ENCODE peak calls at places on chromosomes 7 and 10, in ten cellular contexts. V, W, D, P, U, M, C, B, Z and Q are unnamed samples.

GRCh38 chr7:105910172-105910571 is 33.8 kb upstream of the ATXN7L1 start:
- DNase-seq in V (no peak), W (no peak), D (no peak), P (no peak), U (no peak), M (no peak), C (no peak), B (no peak), Z (no peak), Q (no peak)

GRCh38 chr10:108365541-108365940 is 1201.0 kb upstream of the SORCS1 start:
- DNase-seq in V (no peak), W (no peak), D (no peak), P (no peak), U (no peak), M (no peak), C (no peak), B (no peak), Z (no peak), Q (no peak)

GRCh38 chr7:99374121-99375064 is at the start of gene ARPC1B:
- DNase-seq in V (peak), W (peak), D (peak), P (peak), U (peak), M (peak), C (peak), B (peak), Z (peak), Q (peak)

GRCh38 chr10:16884485-16884884 is 67.3 kb upstream of the RSU1 start:
- DNase-seq in V (no peak), W (no peak), D (no peak), P (no peak), U (no peak), M (no peak), C (no peak), B (no peak), Z (no peak), Q (no peak)

GRCh38 chr10:74982634-74982982 is 128.8 kb upstream of the SAMD8 start:
- DNase-seq in V (no peak), W (no peak), D (no peak), P (no peak), U (no peak), M (no peak), C (no peak), B (no peak), Z (no peak), Q (no peak)

GRCh38 chr7:157484411-157485081 is 147.7 kb downstream of the DNAJB6 start:
- DNase-seq in V (no peak), W (no peak), D (no peak), P (no peak), U (no peak), M (no peak), C (no peak), B (no peak), Z (no peak), Q (no peak)

GRCh38 chr10:128047991-128048826 is 78.0 kb downstream of the MKI67 start:
- DNase-seq in V (no peak), W (no peak), D (peak), P (no peak), U (no peak), M (no peak), C (no peak), B (no peak), Z (no peak), Q (no peak)

GRCh38 chr10:126902157-126902556 is 3.1 kb upstream of the DOCK1 start:
- DNase-seq in V (no peak), W (no peak), D (peak), P (peak), U (no peak), M (no peak), C (no peak), B (no peak), Z (no peak), Q (no peak)

GRCh38 chr10:7085147-7085912 is 325.5 kb downstream of the SFMBT2 start:
- DNase-seq in V (no peak), W (no peak), D (no peak), P (no peak), U (no peak), M (no peak), C (no peak), B (no peak), Z (no peak), Q (no peak)

GRCh38 chr7:1302936-1303335 is 70.3 kb downstream of the UNCX start:
- DNase-seq in V (no peak), W (no peak), D (no peak), P (no peak), U (no peak), M (no peak), C (no peak), B (no peak), Z (no peak), Q (peak)

GRCh38 chr10:47178537-47179290 is 121.3 kb upstream of the GDF10 start:
- DNase-seq in V (no peak), W (no peak), D (no peak), P (no peak), U (no peak), M (no peak), C (no peak), B (no peak), Z (no peak), Q (no peak)

GRCh38 chr10:121134711-121135110 is 283.5 kb downstream of the WDR11 start:
- DNase-seq in V (no peak), W (peak), D (no peak), P (no peak), U (no peak), M (no peak), C (no peak), B (no peak), Z (no peak), Q (no peak)

GRCh38 chr7:90345548-90346319 is 782 bp upstream of the GTPBP10 start:
- DNase-seq in V (peak), W (peak), D (peak), P (no peak), U (no peak), M (no peak), C (no peak), B (peak), Z (no peak), Q (no peak)

GRCh38 chr7:4269086-4269485 is 413.0 kb upstream of the FOXK1 start:
- DNase-seq in V (no peak), W (no peak), D (no peak), P (no peak), U (no peak), M (no peak), C (no peak), B (no peak), Z (no peak), Q (no peak)

GRCh38 chr7:17530741-17531417 is 232.4 kb downstream of the AHR start:
- DNase-seq in V (peak), W (no peak), D (peak), P (no peak), U (no peak), M (no peak), C (no peak), B (peak), Z (no peak), Q (no peak)

GRCh38 chr10:125411724-125412123 is 251.4 kb upstream of the CTBP2 start:
- DNase-seq in V (no peak), W (no peak), D (peak), P (no peak), U (no peak), M (no peak), C (no peak), B (no peak), Z (no peak), Q (no peak)

GRCh38 chr10:130621231-130621775 is 485.1 kb downstream of the GLRX3 start:
- DNase-seq in V (no peak), W (no peak), D (peak), P (no peak), U (no peak), M (no peak), C (no peak), B (no peak), Z (no peak), Q (no peak)

GRCh38 chr7:12322287-12322902 is 81.3 kb downstream of the VWDE start:
- DNase-seq in V (peak), W (no peak), D (no peak), P (peak), U (no peak), M (no peak), C (no peak), B (no peak), Z (no peak), Q (no peak)
- TF ChIP-seq CTCF in V (peak), W (peak), D (peak), P (peak), U (peak), M (peak), C (peak), B (peak), Z (peak), Q (peak)

GRCh38 chr7:70040971-70041766 is 442.9 kb downstream of the AUTS2 start:
- DNase-seq in V (peak), W (no peak), D (no peak), P (no peak), U (no peak), M (no peak), C (no peak), B (peak), Z (no peak), Q (no peak)
- TF ChIP-seq CTCF in V (peak), W (peak), D (peak), P (no peak), U (peak), M (peak), C (peak), B (peak), Z (peak), Q (peak)

GRCh38 chr10:31820096-31820495 is 108.5 kb downstream of the ARHGAP12 start:
- DNase-seq in V (no peak), W (no peak), D (no peak), P (no peak), U (no peak), M (no peak), C (no peak), B (no peak), Z (no peak), Q (no peak)
- TF ChIP-seq CTCF in V (no peak), W (no peak), D (no peak), P (no peak), U (no peak), M (no peak), C (no peak), B (no peak), Z (no peak), Q (no peak)

GRCh38 chr7:12685550-12685949 is 1.9 kb upstream of the ARL4A start:
- DNase-seq in V (peak), W (peak), D (no peak), P (peak), U (no peak), M (no peak), C (peak), B (peak), Z (peak), Q (no peak)

GRCh38 chr7:12686894-12687212 is 580 bp upstream of the ARL4A start:
- DNase-seq in V (no peak), W (no peak), D (no peak), P (no peak), U (no peak), M (no peak), C (no peak), B (no peak), Z (no peak), Q (no peak)

GRCh38 chr7:12687213-12688171 is at the start of gene ARL4A:
- DNase-seq in V (peak), W (peak), D (peak), P (peak), U (peak), M (peak), C (peak), B (peak), Z (peak), Q (peak)

GRCh38 chr7:12684733-12685132 is 2.7 kb upstream of the ARL4A start:
- DNase-seq in V (no peak), W (no peak), D (no peak), P (no peak), U (no peak), M (no peak), C (no peak), B (no peak), Z (no peak), Q (no peak)

DNA sequence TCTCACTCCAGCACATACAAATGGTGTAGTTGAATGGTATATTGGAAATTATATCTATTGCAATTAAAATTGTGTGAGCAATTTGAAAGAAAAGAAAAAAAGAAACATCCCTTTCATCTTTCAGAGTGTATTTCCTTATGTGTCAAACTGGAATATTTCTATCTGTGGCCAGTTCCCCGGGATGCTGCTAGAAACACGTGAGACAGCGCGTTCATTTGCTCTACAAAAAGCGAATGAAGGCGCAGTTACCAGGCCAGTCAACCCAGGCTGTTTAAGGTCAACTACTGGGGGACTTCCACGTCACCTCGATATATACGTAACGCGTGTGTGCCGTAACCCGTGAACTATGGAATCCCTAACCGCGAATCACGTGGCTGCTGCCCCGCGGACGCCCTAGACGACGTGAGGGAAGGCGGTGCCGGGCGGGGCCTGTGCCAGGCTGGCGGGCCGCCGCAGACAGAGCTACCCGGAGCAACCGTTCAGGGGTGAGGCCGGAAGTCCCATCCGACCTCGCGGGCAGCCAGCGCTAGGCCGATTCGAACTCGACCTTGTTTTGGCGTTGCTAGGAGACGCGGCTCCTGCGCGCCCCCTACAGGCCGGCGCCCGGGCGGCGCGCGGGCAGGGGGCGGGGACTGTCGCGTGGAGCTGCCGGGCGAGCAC is 1.1 kb upstream of the ARL4A start:
- DNase-seq in V (peak), W (peak), D (peak), P (peak), U (peak), M (peak), C (peak), B (peak), Z (peak), Q (peak)
- TF ChIP-seq CTCF in V (peak), W (peak), D (peak), P (peak), U (peak), M (peak), C (peak), B (peak), Z (no peak), Q (peak)

GRCh38 chr10:52567247-52567580 is 205.4 kb downstream of the MBL2 start:
- DNase-seq in V (no peak), W (no peak), D (no peak), P (no peak), U (no peak), M (no peak), C (no peak), B (no peak), Z (no peak), Q (no peak)
- TF ChIP-seq CTCF in V (no peak), W (no peak), D (no peak), P (no peak), U (no peak), M (no peak), C (no peak), B (no peak), Z (no peak), Q (no peak)

GRCh38 chr7:12434012-12434642 is 30.5 kb upstream of the VWDE start:
- DNase-seq in V (peak), W (no peak), D (peak), P (no peak), U (no peak), M (no peak), C (no peak), B (no peak), Z (no peak), Q (no peak)
- TF ChIP-seq CTCF in V (no peak), W (no peak), D (peak), P (peak), U (peak), M (no peak), C (peak), B (peak), Z (peak), Q (peak)

GRCh38 chr10:92082583-92083280 is 159.2 kb downstream of the BTAF1 start:
- DNase-seq in V (no peak), W (no peak), D (no peak), P (no peak), U (no peak), M (no peak), C (no peak), B (no peak), Z (no peak), Q (no peak)

GRCh38 chr10:92079003-92079402 is 155.4 kb downstream of the BTAF1 start:
- DNase-seq in V (no peak), W (no peak), D (peak), P (no peak), U (no peak), M (no peak), C (no peak), B (no peak), Z (no peak), Q (no peak)

GRCh38 chr10:92076722-92077121 is 153.2 kb downstream of the BTAF1 start:
- DNase-seq in V (no peak), W (no peak), D (no peak), P (no peak), U (no peak), M (no peak), C (no peak), B (no peak), Z (no peak), Q (no peak)

GRCh38 chr10:92081641-92082040 is 158.1 kb downstream of the BTAF1 start:
- DNase-seq in V (no peak), W (no peak), D (no peak), P (no peak), U (no peak), M (no peak), C (no peak), B (no peak), Z (no peak), Q (no peak)

DNA sequence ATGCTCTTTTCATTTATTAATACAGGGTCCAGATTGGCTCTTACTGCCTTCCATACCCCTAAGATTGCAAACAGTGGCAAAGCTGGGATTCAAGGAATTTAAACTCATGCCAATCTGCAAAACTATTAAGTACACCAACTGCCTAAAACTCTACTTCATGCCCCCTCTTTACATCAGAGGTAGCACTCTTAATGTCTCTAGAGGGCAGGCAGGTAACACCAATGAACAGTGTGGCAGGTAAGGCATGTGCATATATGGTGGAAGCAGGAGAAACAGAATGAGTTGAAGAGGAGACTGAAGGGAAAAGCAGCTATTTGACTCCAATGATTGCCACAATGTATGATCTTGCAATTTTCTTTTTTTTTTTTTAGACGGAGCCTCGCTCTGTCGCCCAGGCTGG is 156.7 kb downstream of the BTAF1 start:
- DNase-seq in V (peak), W (no peak), D (no peak), P (no peak), U (no peak), M (no peak), C (no peak), B (no peak), Z (no peak), Q (no peak)
- TF ChIP-seq CTCF in V (peak), W (no peak), D (no peak), P (no peak), U (no peak), M (no peak), C (no peak), B (no peak), Z (peak), Q (no peak)

DNA sequence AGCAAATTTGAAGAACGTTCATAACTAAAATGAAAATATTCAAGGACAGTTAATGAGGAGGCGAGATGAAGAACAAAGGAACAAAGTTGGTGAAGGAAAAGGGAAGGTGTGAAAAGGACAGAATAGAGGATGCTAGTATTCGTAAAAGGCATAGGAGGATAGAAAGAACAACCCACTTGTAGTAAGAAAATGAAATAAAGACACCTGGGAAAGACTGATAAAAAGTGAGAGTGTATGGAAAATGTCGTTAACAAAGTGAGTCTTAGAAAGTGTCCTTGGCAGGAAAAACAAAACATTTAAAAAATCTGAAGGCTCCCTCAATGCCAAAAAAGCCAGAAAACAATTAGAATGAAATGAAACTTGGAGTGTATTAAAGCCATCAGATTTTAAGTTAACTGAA is 29.6 kb upstream of the ZC3HAV1 start:
- DNase-seq in V (no peak), W (no peak), D (no peak), P (no peak), U (no peak), M (no peak), C (no peak), B (no peak), Z (no peak), Q (no peak)
- TF ChIP-seq CTCF in V (no peak), W (no peak), D (no peak), P (no peak), U (no peak), M (no peak), C (no peak), B (no peak), Z (no peak), Q (no peak)

GRCh38 chr10:114301177-114301576 is 62.1 kb downstream of the VWA2 start:
- DNase-seq in V (no peak), W (no peak), D (peak), P (no peak), U (no peak), M (no peak), C (no peak), B (no peak), Z (peak), Q (no peak)
- TF ChIP-seq CTCF in V (peak), W (peak), D (no peak), P (no peak), U (no peak), M (no peak), C (no peak), B (no peak), Z (peak), Q (no peak)